ENCODE peak calls at places on chromosomes 13 and 19, in seven cellular contexts. U is amygdala; O is right cardiac atrium; F is LHCN-M2; J is HT-29; H is activated CD4-positive, alpha-beta memory T cell treated with anti-CD3 and anti-CD28 coated beads, Interleukin-2, amount 10 ng/mL, durations not matched to agents 7 days and 5 days; Y is stimulated activated CD8-positive, alpha-beta memory T cell treated with anti-CD3 and anti-CD28 coated beads, Interleukin-2, amount 100 ng/mL, for 1 hour. Z is an unnamed sample.

GRCh38 chr19:28862238-28862637 is 350.7 kb downstream of the UQCRFS1 start:
- DNase-seq in O (no peak), F (no peak), H (no peak), Y (no peak), J (no peak), U (no peak), Z (no peak)

GRCh38 chr19:33804021-33804799 is 7.5 kb downstream of the KCTD15 start:
- DNase-seq in H (no peak), J (peak), F (no peak), O (peak), Y (no peak), U (no peak), Z (peak)

GRCh38 chr13:40571338-40571737 is 95.1 kb downstream of the FOXO1 start:
- DNase-seq in H (no peak), U (no peak), J (no peak), O (no peak), Y (no peak), F (no peak), Z (no peak)

GRCh38 chr13:40060318-40061007 is 405.0 kb downstream of the COG6 start:
- DNase-seq in F (peak), H (peak), J (no peak), Y (no peak), O (peak), U (peak), Z (peak)

GRCh38 chr19:45876411-45877197 is 9.3 kb downstream of the IRF2BP1 start:
- DNase-seq in H (no peak), U (no peak), Y (no peak), O (peak), F (no peak), J (peak), Z (no peak)

GRCh38 chr19:6065685-6066365 is 44.5 kb downstream of the RFX2 start:
- DNase-seq in J (peak), O (peak), Y (peak), H (peak), F (peak), U (no peak), Z (no peak)

GRCh38 chr13:50598338-50598737 is 245.2 kb downstream of the DLEU7 start:
- DNase-seq in U (no peak), F (no peak), O (no peak), H (no peak), Y (no peak), J (no peak), Z (no peak)

GRCh38 chr19:51136891-51137551 is 5.1 kb upstream of the SIGLEC7 start:
- DNase-seq in H (no peak), Y (no peak), O (no peak), J (no peak), F (no peak), U (no peak), Z (no peak)